ENCODE peak calls at places on chromosomes 6 and 20, in five cellular contexts. E is breast epithelium, J is MCF 10A, N is non-pigmented ciliary epithelial cell, I is NCI-H2107. B is an unnamed sample.

GRCh38 chr20:57481281-57481711 is 43.6 kb downstream of the CTCFL start:
- DNase-seq in N (no peak), E (no peak), I (no peak), J (no peak), B (no peak)

GRCh38 chr20:2151805-2152727 is 50.4 kb downstream of the STK35 start:
- DNase-seq in J (peak), I (no peak), E (no peak), N (no peak), B (no peak)

GRCh38 chr20:52010541-52010940 is 181.0 kb downstream of the ZFP64 start:
- DNase-seq in J (no peak), N (no peak), E (no peak), I (no peak), B (no peak)

GRCh38 chr6:52162940-52163908 is 23.0 kb upstream of the IL17A start:
- DNase-seq in N (no peak), I (no peak), E (no peak), J (peak), B (peak)

GRCh38 chr6:157034433-157035230 is 257.5 kb downstream of the ARID1B start:
- DNase-seq in E (no peak), J (peak), I (no peak), N (no peak), B (peak)

GRCh38 chr6:119535332-119535731 is 185.8 kb upstream of the MAN1A1 start:
- DNase-seq in J (no peak), I (no peak), N (no peak), E (no peak), B (no peak)

GRCh38 chr6:28789553-28790083 is 134.2 kb downstream of the TRIM27 start:
- DNase-seq in J (peak), I (no peak), E (no peak), N (peak), B (no peak)

GRCh38 chr6:36677059-36677749 is 1.3 kb upstream of the CDKN1A start:
- DNase-seq in J (peak), I (no peak), E (no peak), N (no peak), B (peak)

GRCh38 chr6:99739526-99739925 is 132.9 kb downstream of the PRDM13 start:
- DNase-seq in N (no peak), I (no peak), E (no peak), J (no peak), B (no peak)

GRCh38 chr6:82178084-82178758 is 69.3 kb downstream of the IBTK start:
- DNase-seq in J (peak), I (no peak), E (no peak), N (peak), B (peak)

GRCh38 chr20:58131111-58131510 is 97.3 kb downstream of the ANKRD60 start:
- DNase-seq in I (no peak), J (no peak), E (no peak), N (peak), B (peak)

GRCh38 chr20:32162367-32162766 is 45.2 kb downstream of the PLAGL2 start:
- DNase-seq in J (no peak), N (no peak), E (no peak), I (no peak), B (no peak)

GRCh38 chr6:2733324-2733723 is 17.4 kb downstream of the MYLK4 start:
- DNase-seq in I (no peak), E (no peak), N (no peak), J (no peak), B (no peak)

GRCh38 chr6:107811591-107812218 is 12.4 kb downstream of the SCML4 start:
- DNase-seq in I (no peak), N (no peak), J (peak), E (no peak), B (no peak)

GRCh38 chr6:63352587-63353281 is 33.0 kb upstream of the LGSN start:
- DNase-seq in I (no peak), N (peak), J (peak), E (no peak), B (peak)

GRCh38 chr20:36183155-36183944 is 28.8 kb downstream of the EPB41L1 start:
- DNase-seq in I (no peak), J (no peak), E (no peak), N (no peak), B (no peak)

GRCh38 chr6:105167987-105168386 is 11.8 kb downstream of the POPDC3 start:
- DNase-seq in I (no peak), E (no peak), N (no peak), J (no peak), B (no peak)

GRCh38 chr6:159979136-159979874 is 10.4 kb downstream of the IGF2R start:
- DNase-seq in N (no peak), J (peak), I (peak), E (no peak), B (no peak)

GRCh38 chr20:44861547-44862006 is 23.9 kb upstream of the YWHAB start:
- DNase-seq in I (no peak), N (peak), E (no peak), J (peak), B (no peak)

B was measured in COR-L47.